ENCODE peak calls at places on chromosomes 4 and X, in four cellular contexts. B is small intestine, J is right lobe of liver, H is left ventricle myocardium inferior. E is an unnamed sample. For H3K4me1, the result is how much of the 10 kb centered on the place peaks cover.

GRCh38 chr4:185889566-185889965 is 77.6 kb upstream of the SORBS2 start:
- DNase-seq in B (no peak), J (no peak), H (no peak), E (no peak)

GRCh38 chr4:117093581-117093980 is 8.2 kb upstream of the TRAM1L1 start:
- DNase-seq in B (no peak), J (no peak), H (no peak), E (no peak)

GRCh38 chr4:16865897-16866283 is 32.6 kb downstream of the LDB2 start:
- DNase-seq in B (no peak), J (no peak), H (no peak), E (no peak)

GRCh38 chrX:119853449-119853848 is 686 bp upstream of the UPF3B start:
- DNase-seq in B (no peak), J (no peak), H (no peak), E (no peak)

GRCh38 chr4:21726255-21726815 is 222.2 kb downstream of the KCNIP4 start:
- DNase-seq in B (no peak), J (no peak), H (no peak), E (no peak)

GRCh38 chr4:7808752-7809151 is 130.9 kb downstream of the AFAP1 start:
- DNase-seq in B (no peak), J (no peak), H (no peak), E (no peak)

GRCh38 chr4:92047209-92047877 is 256.4 kb upstream of the GRID2 start:
- DNase-seq in B (peak), J (no peak), H (no peak), E (no peak)

GRCh38 chrX:108217877-108218276 is 126.3 kb downstream of the ATG4A start:
- DNase-seq in B (no peak), J (no peak), H (peak), E (peak)

GRCh38 chr4:89283226-89283974 is 24.2 kb downstream of the GPRIN3 start:
- DNase-seq in B (peak), J (no peak), H (no peak), E (no peak)

GRCh38 chr4:92305148-92305877 is 1.5 kb downstream of the GRID2 start:
- DNase-seq in B (peak), J (no peak), H (peak), E (peak)

GRCh38 chr4:119099227-119099910 is 36.3 kb upstream of the MYOZ2 start:
- DNase-seq in B (no peak), J (no peak), H (no peak), E (no peak)

GRCh38 chr4:183332447-183332846 is 10.2 kb upstream of the CLDN24 start:
- DNase-seq in B (no peak), J (no peak), H (no peak), E (no peak)

GRCh38 chr4:54225671-54226398 is 3.3 kb upstream of the PDGFRA start:
- DNase-seq in B (no peak), J (no peak), H (no peak), E (peak)

GRCh38 chr4:95701500-95701899 is 138.4 kb upstream of the PDHA2 start:
- DNase-seq in B (no peak), J (no peak), H (no peak), E (no peak)

GRCh38 chrX:108018659-108019381 is 26.0 kb upstream of the VSIG1 start:
- DNase-seq in B (peak), J (no peak), H (no peak), E (no peak)

GRCh38 chr4:186657766-186658165 is 65.9 kb downstream of the FAT1 start:
- DNase-seq in B (no peak), J (no peak), H (no peak), E (no peak)

GRCh38 chr4:90211174-90211573 is 84.0 kb downstream of the CCSER1 start:
- DNase-seq in B (no peak), J (no peak), H (no peak), E (no peak)

GRCh38 chr4:106773106-106773905 is 262.8 kb downstream of the DKK2 start:
- DNase-seq in B (no peak), J (no peak), H (no peak), E (no peak)

GRCh38 chrX:108437789-108438623 is at the start of gene COL4A6:
- DNase-seq in B (no peak), J (no peak), H (no peak), E (peak)

GRCh38 chrX:153583433-153583832 is 15.5 kb downstream of the CCNQ start:
- DNase-seq in B (no peak), J (no peak), H (no peak), E (no peak)

GRCh38 chrX:63513825-63514574 is 162.9 kb upstream of the SPIN4 start:
- DNase-seq in B (no peak), J (no peak), H (peak), E (peak)

GRCh38 chrX:154603438-154604430 is 15.3 kb downstream of the CTAG1B start:
- DNase-seq in B (no peak), J (no peak), H (no peak), E (no peak)

GRCh38 chr4:122614621-122615020 is 6.2 kb downstream of the IL21 start:
- DNase-seq in B (no peak), J (no peak), H (no peak), E (no peak)

GRCh38 chrX:40755291-40756249 is 20.2 kb upstream of the MED14 start:
- DNase-seq in B (no peak), J (no peak), H (peak), E (peak)

GRCh38 chrX:112846114-112846513 is 5.5 kb upstream of the AMOT start:
- DNase-seq in B (peak), J (no peak), H (no peak), E (no peak)

GRCh38 chr4:38075370-38076152 is 115.4 kb downstream of the PTTG2 start:
- DNase-seq in B (peak), J (no peak), H (no peak), E (no peak)

GRCh38 chrX:151752847-151753246 is 18.3 kb downstream of the CNGA2 start:
- DNase-seq in B (no peak), J (no peak), H (no peak), E (no peak)

GRCh38 chrX:84340981-84341380 is 153.0 kb upstream of the RPS6KA6 start:
- DNase-seq in B (no peak), J (no peak), H (no peak), E (no peak)

GRCh38 chrX:20515841-20516461 is 249.2 kb upstream of the RPS6KA3 start:
- DNase-seq in B (peak), J (no peak), H (no peak), E (no peak)

GRCh38 chrX:13689519-13690211 is 737 bp downstream of the RAB9A start:
- DNase-seq in B (no peak), J (no peak), H (no peak), E (no peak)

GRCh38 chr4:181264908-181265307 is 978.3 kb upstream of the TENM3 start:
- DNase-seq in B (no peak), J (no peak), H (no peak), E (no peak)

GRCh38 chrX:72115380-72115779 is 16.3 kb downstream of the RTL5 start:
- DNase-seq in B (peak), J (no peak), H (no peak), E (no peak)
- H3K27ac ChIP-seq in B (no peak), J (no peak), H (no peak), E (no peak)

GRCh38 chr4:120733054-120733453 is 189.5 kb downstream of the PRDM5 start:
- DNase-seq in B (no peak), J (no peak), H (no peak), E (no peak)

GRCh38 chr4:120736312-120736711 is 186.2 kb downstream of the PRDM5 start:
- DNase-seq in B (no peak), J (no peak), H (no peak), E (no peak)

GRCh38 chr4:120733968-120734367 is 188.6 kb downstream of the PRDM5 start:
- DNase-seq in B (no peak), J (no peak), H (no peak), E (peak)

GRCh38 chr4:120730777-120731320 is 191.7 kb downstream of the PRDM5 start:
- DNase-seq in B (no peak), J (no peak), H (no peak), E (no peak)

DNA sequence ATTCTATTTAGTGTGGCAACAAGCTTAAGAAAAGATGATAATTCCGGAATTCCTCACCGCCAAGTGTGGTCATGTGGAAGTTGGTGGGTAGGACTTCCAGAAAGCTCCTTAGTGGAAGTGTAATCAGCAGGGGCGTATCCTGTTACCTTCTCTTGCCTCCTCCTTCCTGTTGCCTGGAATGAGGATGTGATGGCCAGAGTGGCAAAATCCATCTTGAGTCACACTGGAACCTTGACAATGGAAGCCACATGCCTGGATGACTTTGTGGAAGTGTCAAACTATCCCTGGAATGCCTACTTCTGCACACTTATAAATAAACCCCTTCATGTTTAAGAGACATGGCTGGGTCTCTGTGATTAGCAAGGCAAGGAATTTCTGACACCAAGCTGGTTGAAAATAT is 191.0 kb downstream of the PRDM5 start:
- DNase-seq in B (no peak), J (no peak), H (no peak), E (no peak)
- H3K4me1 ChIP-seq in B (under half), J (under half), H (under half), E (under half)

GRCh38 chr4:121307441-121308327 is 73.1 kb downstream of the QRFPR start:
- DNase-seq in B (peak), J (no peak), H (no peak), E (no peak)
- H3K27ac ChIP-seq in B (no peak), J (no peak), H (no peak), E (no peak)

GRCh38 chr4:76953956-76954355 is 4.4 kb downstream of the SEPTIN11 start:
- DNase-seq in B (no peak), J (no peak), H (no peak), E (no peak)

GRCh38 chr4:76951333-76952033 is 1.9 kb downstream of the SEPTIN11 start:
- DNase-seq in B (no peak), J (no peak), H (no peak), E (no peak)

GRCh38 chr4:76954489-76954888 is 4.9 kb downstream of the SEPTIN11 start:
- DNase-seq in B (no peak), J (peak), H (no peak), E (no peak)

GRCh38 chr4:76952071-76952470 is 2.5 kb downstream of the SEPTIN11 start:
- DNase-seq in B (no peak), J (no peak), H (no peak), E (no peak)

GRCh38 chr4:76952631-76953587 is 3.4 kb downstream of the SEPTIN11 start:
- DNase-seq in B (no peak), J (no peak), H (no peak), E (no peak)
- H3K4me1 ChIP-seq in B (under half), J (under half), H (half or more), E (under half)

GRCh38 chrX:2516612-2517011 is 15.8 kb upstream of the DHRSX start:
- DNase-seq in B (no peak), J (no peak), H (no peak), E (no peak)

GRCh38 chrX:2521927-2522386 is 21.2 kb upstream of the DHRSX start:
- DNase-seq in B (no peak), J (no peak), H (no peak), E (no peak)

GRCh38 chrX:2523911-2524310 is 23.1 kb upstream of the DHRSX start:
- DNase-seq in B (no peak), J (no peak), H (no peak), E (no peak)

GRCh38 chrX:2521092-2521926 is 20.5 kb upstream of the DHRSX start:
- DNase-seq in B (no peak), J (no peak), H (no peak), E (no peak)

GRCh38 chrX:2520539-2520938 is 19.8 kb upstream of the DHRSX start:
- DNase-seq in B (no peak), J (no peak), H (no peak), E (no peak)
- H3K27ac ChIP-seq in B (no peak), J (no peak), H (no peak), E (no peak)

DNA sequence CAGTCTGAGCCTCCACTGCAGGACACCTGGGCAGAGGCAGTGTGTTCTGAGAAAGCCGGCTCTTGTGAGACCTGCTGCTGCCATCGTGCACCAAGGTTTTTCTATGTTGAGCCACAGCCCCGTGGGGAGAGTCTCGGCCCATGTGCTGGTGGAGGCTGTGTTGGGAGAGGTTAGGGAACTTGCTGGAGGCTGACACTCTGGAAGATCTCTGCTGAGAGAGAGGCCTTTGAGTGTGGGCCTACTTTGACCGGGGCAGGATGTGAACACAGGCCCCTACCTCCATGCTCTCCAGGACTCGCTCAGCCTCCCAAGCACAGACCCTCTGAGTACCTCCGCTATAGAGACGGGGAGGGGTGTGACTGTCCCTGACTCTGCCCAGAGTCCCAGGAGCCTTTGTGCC is 1.3 kb upstream of the S100P start:
- DNase-seq in B (no peak), J (no peak), H (no peak), E (no peak)
- H3K4me1 ChIP-seq in B (under half), J (under half), H (half or more), E (under half)

GRCh38 chrX:48676893-48677270 is 6.7 kb upstream of the WAS start:
- DNase-seq in B (peak), J (no peak), H (no peak), E (no peak)
- H3K27ac ChIP-seq in B (peak), J (peak), H (peak), E (peak)

DNA sequence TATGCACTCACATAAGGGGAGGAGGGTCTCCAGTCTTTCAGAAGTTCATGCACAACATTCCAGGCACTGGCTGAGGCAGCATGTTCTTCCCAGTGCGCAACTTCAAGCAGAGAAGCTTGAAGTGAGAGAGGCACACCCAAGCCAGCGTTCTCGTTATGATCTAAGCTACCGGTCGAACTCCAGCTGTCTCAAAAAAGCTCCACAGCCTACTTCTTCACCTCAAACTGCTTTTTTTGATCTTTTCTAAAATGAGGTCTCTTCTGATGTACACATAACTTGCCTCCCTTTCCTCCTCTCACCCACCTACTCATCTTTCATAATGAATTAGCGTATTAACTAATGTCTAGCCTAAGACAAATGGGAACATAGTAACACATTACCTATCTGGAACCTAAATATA is 25.3 kb downstream of the GPC4 start:
- DNase-seq in B (peak), J (no peak), H (no peak), E (no peak)
- H3K4me1 ChIP-seq in B (under half), J (under half), H (under half), E (under half)

GRCh38 chrX:130170752-130171445 is 863 bp upstream of the RAB33A start:
- DNase-seq in B (no peak), J (peak), H (peak), E (peak)

GRCh38 chrX:130174051-130174704 is 2.4 kb downstream of the RAB33A start:
- DNase-seq in B (no peak), J (peak), H (peak), E (peak)

GRCh38 chrX:130173190-130173895 is 1.6 kb downstream of the RAB33A start:
- DNase-seq in B (no peak), J (no peak), H (peak), E (peak)

GRCh38 chrX:130171446-130172126 is at the start of gene RAB33A:
- DNase-seq in B (no peak), J (no peak), H (peak), E (peak)

DNA sequence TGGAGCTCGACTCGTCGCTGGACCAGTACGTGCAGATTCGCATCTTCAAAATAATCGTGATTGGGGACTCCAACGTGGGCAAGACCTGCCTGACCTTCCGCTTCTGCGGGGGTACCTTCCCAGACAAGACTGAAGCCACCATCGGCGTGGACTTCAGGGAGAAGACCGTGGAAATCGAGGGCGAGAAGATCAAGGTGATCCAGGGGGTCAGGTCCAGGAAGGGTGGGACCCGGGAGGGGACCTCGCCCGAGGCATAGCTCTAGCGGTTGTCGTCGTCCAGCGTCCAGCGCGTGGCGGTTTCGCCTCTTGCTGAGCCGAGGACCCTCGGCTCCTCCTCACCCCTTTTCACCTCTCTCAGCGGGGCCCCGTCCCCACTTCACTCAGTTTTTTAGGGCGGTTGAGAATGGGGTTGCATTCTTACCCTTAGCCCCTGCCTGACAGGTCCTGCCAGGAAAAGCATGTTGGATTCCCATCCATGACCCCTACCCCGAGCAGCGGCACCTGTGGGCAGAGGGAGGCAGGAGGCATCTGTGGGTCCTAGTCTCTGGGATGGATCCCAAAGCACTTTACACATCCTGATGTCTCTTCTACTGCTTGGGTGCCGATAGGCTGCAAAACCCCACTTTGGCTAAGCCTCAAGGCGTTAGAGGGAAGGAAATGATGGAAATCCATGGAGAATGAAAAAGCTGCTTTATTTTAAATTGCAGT is 519 bp downstream of the RAB33A start:
- DNase-seq in B (no peak), J (no peak), H (no peak), E (no peak)
- H3K27ac ChIP-seq in B (peak), J (no peak), H (peak), E (peak)